ENCODE peak calls at places on chromosomes 2 and 18, in seven cellular contexts. I, B, Z, Q, A, F and P are unnamed samples.
A peak's percentile ranks its signal among the peaks of the same experiment; 100 is the strongest.

GRCh38 chr2:12110074-12110473 is 363.6 kb downstream of the LPIN1 start:
- DNase-seq in I (no peak), B (peak; percentile 10), Z (no peak), Q (no peak), A (no peak), F (no peak), P (no peak)

GRCh38 chr2:60294901-60295590 is 258.4 kb downstream of the BCL11A start:
- DNase-seq in I (no peak), B (no peak), Z (no peak), Q (no peak), A (peak; percentile 49), F (no peak), P (no peak)

GRCh38 chr2:238370482-238371372 is 50.4 kb downstream of the TRAF3IP1 start:
- DNase-seq in I (peak; percentile 50), B (peak; percentile 77), Z (peak; percentile 35), Q (peak; percentile 66), A (peak; percentile 76), F (peak; percentile 70), P (peak; percentile 61)

GRCh38 chr2:101770672-101771071 is 73.2 kb downstream of the MAP4K4 start:
- DNase-seq in I (peak; percentile 74), B (peak; percentile 47), Z (peak; percentile 36), Q (no peak), A (peak; percentile 69), F (no peak), P (no peak)

GRCh38 chr2:18740428-18740827 is 151.1 kb upstream of the NT5C1B start:
- DNase-seq in I (no peak), B (peak; percentile 46), Z (no peak), Q (no peak), A (no peak), F (peak; percentile 75), P (no peak)

GRCh38 chr18:13526519-13526918 is 199.8 kb downstream of the FAM210A start:
- DNase-seq in I (no peak), B (no peak), Z (no peak), Q (no peak), A (no peak), F (no peak), P (no peak)

GRCh38 chr18:3903341-3903740 is 453.4 kb downstream of the TGIF1 start:
- DNase-seq in I (peak; percentile 90), B (peak; percentile 95), Z (no peak), Q (no peak), A (no peak), F (no peak), P (no peak)

GRCh38 chr18:44870631-44871502 is 190.2 kb downstream of the SETBP1 start:
- DNase-seq in I (no peak), B (no peak), Z (no peak), Q (no peak), A (no peak), F (no peak), P (no peak)

DNA sequence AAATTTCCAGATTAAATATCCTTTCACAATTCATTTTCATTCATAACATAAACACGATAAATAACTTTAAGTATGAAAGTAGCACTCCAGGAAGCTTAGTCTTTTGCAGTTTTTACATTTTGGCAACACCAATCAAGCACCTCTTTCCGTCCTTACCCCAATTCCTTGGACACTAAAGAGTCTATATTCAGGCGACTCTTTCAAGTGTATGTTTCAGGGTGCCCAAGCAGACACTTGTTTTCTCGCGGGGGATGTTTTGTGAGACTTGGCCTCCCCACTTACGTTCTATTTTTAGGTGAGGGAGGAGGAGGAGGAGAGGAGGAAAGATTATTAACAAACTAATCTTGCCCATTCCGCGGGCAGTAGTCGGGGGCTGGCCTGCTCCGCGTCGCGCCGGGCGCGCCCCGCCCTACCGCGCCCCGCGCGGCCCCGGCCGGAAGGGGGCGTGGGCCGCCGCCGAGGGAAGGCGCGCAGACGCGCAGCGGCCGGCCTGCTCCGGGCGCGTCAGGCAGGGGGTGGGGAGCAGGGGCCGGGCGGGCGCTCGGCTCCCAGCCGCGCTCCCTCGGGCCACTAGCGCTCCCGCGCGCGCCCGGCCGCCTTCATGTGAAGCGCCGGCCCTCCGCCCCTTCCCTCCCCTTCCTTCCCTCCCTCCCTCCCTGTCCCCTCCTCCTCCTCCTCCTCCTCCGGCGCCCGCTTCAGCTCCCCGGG is at the start of gene ITPRID2:
- DNase-seq in I (peak; percentile 71), B (peak; percentile 82), Z (peak; percentile 69), Q (peak; percentile 76), A (peak; percentile 94), F (peak; percentile 73), P (peak; percentile 84)
- TF ChIP-seq CTCF in I (peak; percentile 39), B (no peak), Z (no peak), Q (no peak), A (peak; percentile 29), F (peak; percentile 29), P (no peak)

DNA sequence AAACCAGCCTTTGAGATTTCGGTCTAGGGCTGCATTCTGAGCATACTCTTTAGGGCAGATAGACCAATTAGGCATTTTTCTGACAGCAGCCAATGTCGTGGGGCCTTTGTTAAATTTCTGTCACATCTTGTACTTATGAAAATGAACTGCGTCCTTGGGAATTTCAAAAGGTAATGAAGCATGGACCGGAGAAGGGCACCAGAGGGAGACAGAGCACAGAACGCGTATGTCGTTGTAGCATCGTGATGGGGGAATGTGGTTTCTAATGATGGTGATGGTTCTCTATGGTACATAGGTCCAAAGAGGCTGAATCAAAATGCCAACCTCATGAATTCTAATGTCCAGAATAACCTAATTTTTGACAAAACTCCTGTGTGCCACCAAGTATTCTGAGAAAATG is 483.9 kb upstream of the CRIM1 start:
- DNase-seq in I (no peak), B (peak; percentile 0), Z (peak; percentile 4), Q (no peak), A (no peak), F (no peak), P (no peak)
- TF ChIP-seq CTCF in I (peak; percentile 42), B (peak; percentile 6), Z (peak; percentile 19), Q (no peak), A (peak; percentile 34), F (no peak), P (no peak)

DNA sequence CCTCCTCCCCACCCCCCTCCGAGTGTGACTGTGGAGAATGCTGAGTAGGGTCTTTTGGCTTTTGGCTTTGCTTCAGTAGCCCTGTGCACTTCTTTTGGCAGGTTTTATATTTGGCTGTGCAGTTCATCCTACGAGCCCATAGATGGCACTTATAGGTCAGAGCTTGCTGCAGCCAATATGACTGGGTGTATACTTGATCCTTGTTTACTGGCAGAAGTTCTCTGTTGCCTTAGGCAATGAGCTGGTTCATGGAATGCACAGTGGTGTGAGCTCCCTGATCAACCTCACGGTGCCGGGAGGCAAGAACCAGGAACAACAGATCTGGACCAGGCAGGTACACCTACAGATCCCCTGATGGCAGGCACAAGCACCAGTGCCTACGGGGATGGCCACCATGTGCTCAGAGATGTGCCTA is 190.2 kb downstream of the KIAA1328 start:
- DNase-seq in I (peak; percentile 3), B (peak; percentile 8), Z (no peak), Q (no peak), A (peak; percentile 42), F (no peak), P (no peak)
- TF ChIP-seq CTCF in I (peak; percentile 39), B (peak; percentile 30), Z (no peak), Q (no peak), A (peak; percentile 56), F (no peak), P (no peak)

GRCh38 chr2:211879323-211879722 is 659.3 kb downstream of the ERBB4 start:
- DNase-seq in I (no peak), B (peak; percentile 17), Z (no peak), Q (no peak), A (peak; percentile 8), F (no peak), P (no peak)
- TF ChIP-seq CTCF in I (peak; percentile 34), B (peak; percentile 13), Z (no peak), Q (no peak), A (peak; percentile 44), F (no peak), P (no peak)

GRCh38 chr2:120512321-120512710 is 166.4 kb downstream of the INHBB start:
- DNase-seq in I (no peak), B (no peak), Z (no peak), Q (no peak), A (no peak), F (no peak), P (no peak)

GRCh38 chr2:120511546-120512320 is 165.8 kb downstream of the INHBB start:
- DNase-seq in I (no peak), B (no peak), Z (no peak), Q (no peak), A (peak; percentile 45), F (no peak), P (no peak)

GRCh38 chr2:120509991-120510735 is 164.2 kb downstream of the INHBB start:
- DNase-seq in I (no peak), B (no peak), Z (no peak), Q (no peak), A (no peak), F (no peak), P (no peak)

GRCh38 chr2:120509213-120509815 is 163.4 kb downstream of the INHBB start:
- DNase-seq in I (no peak), B (no peak), Z (no peak), Q (no peak), A (no peak), F (no peak), P (no peak)

GRCh38 chr2:120510751-120511395 is 164.9 kb downstream of the INHBB start:
- DNase-seq in I (no peak), B (no peak), Z (no peak), Q (no peak), A (no peak), F (no peak), P (no peak)
- TF ChIP-seq CTCF in I (no peak), B (no peak), Z (no peak), Q (no peak), A (no peak), F (no peak), P (no peak)